ENCODE peak calls at places on chromosomes 4 and X, in seven cellular contexts. D is lower leg skin, A is endothelial cell, I is uterus, F is activated B cell treated with CpG ODN at 0.5 μM for 24 hours, U is cardiac muscle cell, L is AG04450. B is an unnamed sample.

GRCh38 chr4:129583868-129584267 is 487.9 kb downstream of the C4orf33 start:
- DNase-seq in D (no peak), A (no peak), I (no peak), F (no peak), U (no peak), L (no peak), B (no peak)

GRCh38 chrX:23993012-23993633 is 33.9 kb downstream of the KLHL15 start:
- DNase-seq in D (no peak), A (no peak), I (no peak), F (no peak), U (no peak), L (no peak), B (no peak)

GRCh38 chrX:131816551-131817136 is 206.5 kb upstream of the STK26 start:
- DNase-seq in D (peak; percentile 65), A (no peak), I (peak; percentile 72), F (peak; percentile 26), U (no peak), L (no peak), B (no peak)

GRCh38 chr4:54662123-54662522 is 4.4 kb downstream of the KIT start:
- DNase-seq in D (no peak), A (no peak), I (no peak), F (no peak), U (no peak), L (no peak), B (no peak)

GRCh38 chrX:1300449-1300848 is 31.8 kb downstream of the CSF2RA start:
- DNase-seq in D (no peak), A (no peak), I (no peak), F (no peak), U (no peak), L (no peak), B (no peak)

GRCh38 chrX:10617964-10618342 is 2.4 kb downstream of the MID1 start:
- DNase-seq in D (peak; percentile 14), A (no peak), I (no peak), F (no peak), U (no peak), L (no peak), B (no peak)

GRCh38 chr4:112894480-112894879 is 155.0 kb upstream of the ANK2 start:
- DNase-seq in D (no peak), A (no peak), I (no peak), F (no peak), U (no peak), L (no peak), B (no peak)

GRCh38 chrX:155216940-155217450 is 735 bp downstream of the VBP1 start:
- DNase-seq in D (no peak), A (no peak), I (no peak), F (no peak), U (peak; percentile 16), L (no peak), B (no peak)

GRCh38 chrX:134572816-134573682 is 85.2 kb downstream of the PLAC1 start:
- DNase-seq in D (no peak), A (no peak), I (no peak), F (no peak), U (no peak), L (no peak), B (no peak)

GRCh38 chrX:71053217-71053621 is 14.9 kb downstream of the SNX12 start:
- DNase-seq in D (no peak), A (peak; percentile 33), I (no peak), F (no peak), U (peak; percentile 75), L (no peak), B (no peak)

GRCh38 chr4:26058537-26058936 is 144.5 kb downstream of the SMIM20 start:
- DNase-seq in D (no peak), A (no peak), I (no peak), F (no peak), U (no peak), L (no peak), B (no peak)

DNA sequence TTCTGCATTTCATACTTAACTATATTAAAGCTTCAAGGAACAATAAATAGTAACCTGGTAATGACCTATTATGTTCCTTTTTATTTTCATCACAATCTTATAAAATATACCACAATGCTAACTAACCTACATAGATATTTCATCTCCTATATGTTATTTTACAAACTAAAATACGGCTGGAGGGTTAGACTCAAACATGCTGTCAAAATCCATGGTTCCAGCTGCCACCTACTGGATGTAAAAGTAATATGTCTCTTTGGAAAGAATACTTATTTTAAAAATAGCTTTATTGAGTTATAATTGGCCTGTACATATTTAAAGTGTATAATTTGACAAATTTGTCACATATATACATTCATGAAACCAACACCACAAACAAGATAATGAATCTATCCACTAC is 15.0 kb downstream of the RGN start:
- DNase-seq in D (no peak), A (no peak), I (no peak), F (no peak), U (peak; percentile 39), L (peak; percentile 0), B (no peak)
- TF ChIP-seq CTCF in D (no peak), A (peak; percentile 26), I (peak; percentile 50), F (no peak), U (peak; percentile 41), L (peak; percentile 41), B (peak; percentile 50)

GRCh38 chrX:5876984-5877655 is 351.5 kb downstream of the NLGN4X start:
- DNase-seq in D (no peak), A (peak; percentile 34), I (no peak), F (no peak), U (peak; percentile 75), L (no peak), B (no peak)
- TF ChIP-seq CTCF in D (no peak), A (peak; percentile 47), I (no peak), F (no peak), U (no peak), L (no peak), B (peak; percentile 63)

GRCh38 chr4:5387457-5387856 is 320.9 kb downstream of the EVC2 start:
- DNase-seq in D (no peak), A (no peak), I (no peak), F (no peak), U (no peak), L (no peak), B (no peak)
- TF ChIP-seq CTCF in D (no peak), A (no peak), I (no peak), F (no peak), U (no peak), L (no peak), B (peak; percentile 25)

GRCh38 chr4:38055566-38055965 is 95.4 kb downstream of the PTTG2 start:
- DNase-seq in D (no peak), A (peak; percentile 43), I (no peak), F (no peak), U (no peak), L (no peak), B (no peak)
- TF ChIP-seq CTCF in D (no peak), A (no peak), I (no peak), F (no peak), U (no peak), L (no peak), B (no peak)

GRCh38 chr4:128295255-128295654 is 7.6 kb upstream of the PGRMC2 start:
- DNase-seq in D (no peak), A (no peak), I (no peak), F (no peak), U (no peak), L (no peak), B (no peak)

GRCh38 chr4:128299848-128300247 is 12.2 kb upstream of the PGRMC2 start:
- DNase-seq in D (no peak), A (no peak), I (no peak), F (no peak), U (no peak), L (no peak), B (no peak)

GRCh38 chr4:128301979-128302378 is 14.4 kb upstream of the PGRMC2 start:
- DNase-seq in D (no peak), A (no peak), I (no peak), F (no peak), U (no peak), L (no peak), B (no peak)

GRCh38 chr4:128298129-128298758 is 10.6 kb upstream of the PGRMC2 start:
- DNase-seq in D (no peak), A (no peak), I (no peak), F (no peak), U (no peak), L (no peak), B (no peak)

DNA sequence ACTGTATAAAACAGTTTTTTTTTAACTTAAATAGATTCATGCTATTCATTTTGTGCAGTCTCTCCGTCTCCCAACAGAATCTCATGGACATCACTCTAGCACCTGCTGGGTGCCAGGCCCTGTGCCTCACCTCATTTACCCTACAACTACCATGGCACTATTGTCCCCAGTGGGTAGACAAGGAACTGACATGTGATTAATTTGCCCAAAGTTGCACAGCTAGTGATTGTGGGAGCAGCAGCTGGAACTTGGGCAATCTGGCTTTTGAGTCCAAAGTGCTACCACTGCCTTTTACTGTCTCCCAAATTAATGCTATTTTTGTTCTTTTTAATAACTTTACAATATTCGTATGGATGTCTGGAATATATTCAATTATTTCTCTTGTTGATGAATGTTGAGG is 11.2 kb upstream of the PGRMC2 start:
- DNase-seq in D (no peak), A (no peak), I (no peak), F (no peak), U (no peak), L (no peak), B (no peak)
- TF ChIP-seq CTCF in D (no peak), A (no peak), I (no peak), F (no peak), U (no peak), L (no peak), B (no peak)

GRCh38 chrX:110155759-110156158 is 152.8 kb downstream of the TMEM164 start:
- DNase-seq in D (no peak), A (no peak), I (no peak), F (no peak), U (no peak), L (no peak), B (no peak)

GRCh38 chrX:110153900-110154299 is 151.0 kb downstream of the TMEM164 start:
- DNase-seq in D (no peak), A (no peak), I (no peak), F (no peak), U (no peak), L (no peak), B (no peak)

GRCh38 chrX:110159235-110159634 is 156.3 kb downstream of the TMEM164 start:
- DNase-seq in D (no peak), A (no peak), I (no peak), F (no peak), U (no peak), L (no peak), B (no peak)

GRCh38 chrX:110157444-110157843 is 154.5 kb downstream of the TMEM164 start:
- DNase-seq in D (no peak), A (no peak), I (no peak), F (no peak), U (no peak), L (no peak), B (no peak)

GRCh38 chrX:110156167-110156754 is 153.3 kb downstream of the TMEM164 start:
- DNase-seq in D (no peak), A (no peak), I (no peak), F (no peak), U (peak; percentile 21), L (no peak), B (no peak)
- TF ChIP-seq CTCF in D (no peak), A (peak; percentile 48), I (peak; percentile 10), F (no peak), U (peak; percentile 33), L (peak; percentile 46), B (peak; percentile 35)

GRCh38 chr4:107757860-107758476 is 37.9 kb upstream of the PAPSS1 start:
- DNase-seq in D (no peak), A (no peak), I (no peak), F (no peak), U (peak; percentile 43), L (peak; percentile 6), B (no peak)
- TF ChIP-seq CTCF in D (no peak), A (peak; percentile 81), I (peak; percentile 47), F (no peak), U (peak; percentile 43), L (peak; percentile 50), B (peak; percentile 33)

B was measured in epithelial cell of proximal tubule.